ENCODE peak calls at places on chromosomes 5 and 9, in nine cellular contexts. One of them, this sample, is unnamed.

GRCh38 chr9:33151007-33151557 is 16.1 kb downstream of the B4GALT1 start:
- DNase-seq in heart right ventricle: peak
- DNase-seq in NCI-H524: peak
- DNase-seq in GM23338: no peak
- DNase-seq in NCI-H460: no peak
- DNase-seq in nucleus accumbens: no peak
- DNase-seq in PC-3: peak
- DNase-seq in NCI-H1694: no peak
- DNase-seq in DMS153: no peak
- DNase-seq in this sample: peak

GRCh38 chr5:111463304-111463703 is 49.0 kb downstream of the STARD4 start:
- DNase-seq in heart right ventricle: no peak
- DNase-seq in NCI-H524: peak
- DNase-seq in GM23338: peak
- DNase-seq in NCI-H460: no peak
- DNase-seq in nucleus accumbens: no peak
- DNase-seq in PC-3: no peak
- DNase-seq in NCI-H1694: no peak
- DNase-seq in DMS153: peak
- DNase-seq in this sample: no peak

GRCh38 chr5:122202952-122203351 is 73.6 kb downstream of the ZNF474 start:
- DNase-seq in heart right ventricle: no peak
- DNase-seq in NCI-H524: no peak
- DNase-seq in GM23338: no peak
- DNase-seq in NCI-H460: no peak
- DNase-seq in nucleus accumbens: no peak
- DNase-seq in PC-3: no peak
- DNase-seq in NCI-H1694: no peak
- DNase-seq in DMS153: no peak
- DNase-seq in this sample: no peak

GRCh38 chr5:79829260-79829659 is 139.6 kb downstream of the CMYA5 start:
- DNase-seq in heart right ventricle: no peak
- DNase-seq in NCI-H524: no peak
- DNase-seq in GM23338: peak
- DNase-seq in NCI-H460: no peak
- DNase-seq in nucleus accumbens: no peak
- DNase-seq in PC-3: no peak
- DNase-seq in NCI-H1694: no peak
- DNase-seq in DMS153: no peak
- DNase-seq in this sample: no peak

GRCh38 chr9:78031271-78031825 is at the start of gene GNAQ:
- DNase-seq in heart right ventricle: peak
- DNase-seq in NCI-H524: no peak
- DNase-seq in GM23338: peak
- DNase-seq in NCI-H460: no peak
- DNase-seq in nucleus accumbens: no peak
- DNase-seq in PC-3: peak
- DNase-seq in NCI-H1694: no peak
- DNase-seq in DMS153: no peak
- DNase-seq in this sample: no peak

GRCh38 chr9:122374885-122375420 is 4.1 kb downstream of the PTGS1 start:
- DNase-seq in heart right ventricle: peak
- DNase-seq in NCI-H524: no peak
- DNase-seq in GM23338: peak
- DNase-seq in NCI-H460: no peak
- DNase-seq in nucleus accumbens: no peak
- DNase-seq in PC-3: no peak
- DNase-seq in NCI-H1694: no peak
- DNase-seq in DMS153: no peak
- DNase-seq in this sample: peak

GRCh38 chr5:76954383-76954763 is 1.5 kb downstream of the CRHBP start:
- DNase-seq in heart right ventricle: peak
- DNase-seq in NCI-H524: no peak
- DNase-seq in GM23338: peak
- DNase-seq in NCI-H460: no peak
- DNase-seq in nucleus accumbens: no peak
- DNase-seq in PC-3: no peak
- DNase-seq in NCI-H1694: no peak
- DNase-seq in DMS153: no peak
- DNase-seq in this sample: no peak

GRCh38 chr5:142779163-142779562 is 9.0 kb downstream of the ARHGAP26 start:
- DNase-seq in heart right ventricle: no peak
- DNase-seq in NCI-H524: no peak
- DNase-seq in GM23338: peak
- DNase-seq in NCI-H460: no peak
- DNase-seq in nucleus accumbens: no peak
- DNase-seq in PC-3: no peak
- DNase-seq in NCI-H1694: peak
- DNase-seq in DMS153: no peak
- DNase-seq in this sample: no peak

GRCh38 chr5:153974131-153974812 is 64.4 kb downstream of the FAM114A2 start:
- DNase-seq in heart right ventricle: no peak
- DNase-seq in NCI-H524: peak
- DNase-seq in GM23338: peak
- DNase-seq in NCI-H460: peak
- DNase-seq in nucleus accumbens: no peak
- DNase-seq in PC-3: peak
- DNase-seq in NCI-H1694: peak
- DNase-seq in DMS153: no peak
- DNase-seq in this sample: no peak

GRCh38 chr5:76789991-76790571 is 28.7 kb upstream of the F2RL1 start:
- DNase-seq in heart right ventricle: no peak
- DNase-seq in NCI-H524: no peak
- DNase-seq in GM23338: no peak
- DNase-seq in NCI-H460: peak
- DNase-seq in nucleus accumbens: no peak
- DNase-seq in PC-3: no peak
- DNase-seq in NCI-H1694: no peak
- DNase-seq in DMS153: no peak
- DNase-seq in this sample: no peak

GRCh38 chr9:38059233-38059936 is 9.6 kb downstream of the SHB start:
- DNase-seq in heart right ventricle: peak
- DNase-seq in NCI-H524: no peak
- DNase-seq in GM23338: no peak
- DNase-seq in NCI-H460: no peak
- DNase-seq in nucleus accumbens: no peak
- DNase-seq in PC-3: no peak
- DNase-seq in NCI-H1694: no peak
- DNase-seq in DMS153: no peak
- DNase-seq in this sample: no peak

GRCh38 chr5:143923634-143924265 is 111.8 kb downstream of the HMHB1 start:
- DNase-seq in heart right ventricle: no peak
- DNase-seq in NCI-H524: no peak
- DNase-seq in GM23338: no peak
- DNase-seq in NCI-H460: no peak
- DNase-seq in nucleus accumbens: no peak
- DNase-seq in PC-3: peak
- DNase-seq in NCI-H1694: no peak
- DNase-seq in DMS153: no peak
- DNase-seq in this sample: no peak

GRCh38 chr5:98415663-98416062 is 357.8 kb upstream of the RGMB start:
- DNase-seq in heart right ventricle: no peak
- DNase-seq in NCI-H524: peak
- DNase-seq in GM23338: no peak
- DNase-seq in NCI-H460: no peak
- DNase-seq in nucleus accumbens: no peak
- DNase-seq in PC-3: no peak
- DNase-seq in NCI-H1694: no peak
- DNase-seq in DMS153: no peak
- DNase-seq in this sample: no peak

GRCh38 chr5:56658972-56659371 is 156.4 kb upstream of the MAP3K1 start:
- DNase-seq in heart right ventricle: no peak
- DNase-seq in NCI-H524: no peak
- DNase-seq in GM23338: no peak
- DNase-seq in NCI-H460: no peak
- DNase-seq in nucleus accumbens: no peak
- DNase-seq in PC-3: peak
- DNase-seq in NCI-H1694: no peak
- DNase-seq in DMS153: no peak
- DNase-seq in this sample: no peak

GRCh38 chr5:87853541-87853940 is 415.1 kb downstream of the TMEM161B start:
- DNase-seq in heart right ventricle: no peak
- DNase-seq in NCI-H524: no peak
- DNase-seq in GM23338: no peak
- DNase-seq in NCI-H460: no peak
- DNase-seq in nucleus accumbens: no peak
- DNase-seq in PC-3: peak
- DNase-seq in NCI-H1694: no peak
- DNase-seq in DMS153: no peak
- DNase-seq in this sample: no peak

GRCh38 chr9:128190516-128191405 is 611 bp downstream of the CIZ1 start:
- DNase-seq in heart right ventricle: peak
- DNase-seq in NCI-H524: no peak
- DNase-seq in GM23338: peak
- DNase-seq in NCI-H460: no peak
- DNase-seq in nucleus accumbens: no peak
- DNase-seq in PC-3: no peak
- DNase-seq in NCI-H1694: no peak
- DNase-seq in DMS153: no peak
- DNase-seq in this sample: no peak

GRCh38 chr9:34463901-34464232 is 5.3 kb downstream of the DNAI1 start:
- DNase-seq in heart right ventricle: no peak
- DNase-seq in NCI-H524: no peak
- DNase-seq in GM23338: no peak
- DNase-seq in NCI-H460: no peak
- DNase-seq in nucleus accumbens: no peak
- DNase-seq in PC-3: no peak
- DNase-seq in NCI-H1694: no peak
- DNase-seq in DMS153: no peak
- DNase-seq in this sample: no peak

GRCh38 chr9:6007770-6008168 is 7.7 kb downstream of the RANBP6 start:
- DNase-seq in heart right ventricle: peak
- DNase-seq in NCI-H524: peak
- DNase-seq in GM23338: peak
- DNase-seq in NCI-H460: peak
- DNase-seq in nucleus accumbens: peak
- DNase-seq in PC-3: peak
- DNase-seq in NCI-H1694: peak
- DNase-seq in DMS153: no peak
- DNase-seq in this sample: peak

GRCh38 chr5:141223112-141223783 is at the start of gene PCDHB14:
- DNase-seq in heart right ventricle: no peak
- DNase-seq in NCI-H524: peak
- DNase-seq in GM23338: peak
- DNase-seq in NCI-H460: peak
- DNase-seq in nucleus accumbens: no peak
- DNase-seq in PC-3: peak
- DNase-seq in NCI-H1694: peak
- DNase-seq in DMS153: peak
- DNase-seq in this sample: no peak

GRCh38 chr5:126368239-126368812 is 54.9 kb upstream of the GRAMD2B start:
- DNase-seq in heart right ventricle: no peak
- DNase-seq in NCI-H524: no peak
- DNase-seq in GM23338: peak
- DNase-seq in NCI-H460: no peak
- DNase-seq in nucleus accumbens: no peak
- DNase-seq in PC-3: peak
- DNase-seq in NCI-H1694: no peak
- DNase-seq in DMS153: no peak
- DNase-seq in this sample: no peak